ENCODE peak calls at places on chromosome 21, in ten cellular contexts. One of them, this sample, is unnamed.

GRCh38 chr21:35563885-35564451 is 496.4 kb downstream of the SETD4 start:
- DNase-seq in right lobe of liver: no peak
- DNase-seq in HFF-Myc: peak; percentile 54
- DNase-seq in GM06990: no peak
- DNase-seq in AG04449: peak; percentile 99
- DNase-seq in OCI-LY7: no peak
- DNase-seq in GM12865: no peak
- DNase-seq in spleen: no peak
- DNase-seq in PC-3: no peak
- DNase-seq in HCT116: no peak
- DNase-seq in this sample: no peak

GRCh38 chr21:41593051-41593783 is 85.3 kb upstream of the TMPRSS2 start:
- DNase-seq in right lobe of liver: no peak
- DNase-seq in HFF-Myc: no peak
- DNase-seq in GM06990: no peak
- DNase-seq in AG04449: no peak
- DNase-seq in OCI-LY7: no peak
- DNase-seq in GM12865: no peak
- DNase-seq in spleen: no peak
- DNase-seq in PC-3: no peak
- DNase-seq in HCT116: no peak
- DNase-seq in this sample: no peak

GRCh38 chr21:34881894-34882371 is 167.2 kb downstream of the RUNX1 start:
- DNase-seq in right lobe of liver: no peak
- DNase-seq in HFF-Myc: no peak
- DNase-seq in GM06990: no peak
- DNase-seq in AG04449: peak; percentile 75
- DNase-seq in OCI-LY7: no peak
- DNase-seq in GM12865: no peak
- DNase-seq in spleen: no peak
- DNase-seq in PC-3: peak; percentile 96
- DNase-seq in HCT116: no peak
- DNase-seq in this sample: no peak

GRCh38 chr21:29586696-29587095 is 288.0 kb downstream of the BACH1 start:
- DNase-seq in right lobe of liver: no peak
- DNase-seq in HFF-Myc: no peak
- DNase-seq in GM06990: no peak
- DNase-seq in AG04449: peak; percentile 26
- DNase-seq in OCI-LY7: no peak
- DNase-seq in GM12865: no peak
- DNase-seq in spleen: no peak
- DNase-seq in PC-3: no peak
- DNase-seq in HCT116: no peak
- DNase-seq in this sample: no peak

GRCh38 chr21:35414511-35415139 is 365.5 kb upstream of the RUNX1 start:
- DNase-seq in right lobe of liver: no peak
- DNase-seq in HFF-Myc: no peak
- DNase-seq in GM06990: no peak
- DNase-seq in AG04449: no peak
- DNase-seq in OCI-LY7: no peak
- DNase-seq in GM12865: no peak
- DNase-seq in spleen: no peak
- DNase-seq in PC-3: no peak
- DNase-seq in HCT116: no peak
- DNase-seq in this sample: no peak

GRCh38 chr21:39660191-39660590 is 47.5 kb downstream of the B3GALT5 start:
- DNase-seq in right lobe of liver: no peak
- DNase-seq in HFF-Myc: peak; percentile 45
- DNase-seq in GM06990: no peak
- DNase-seq in AG04449: no peak
- DNase-seq in OCI-LY7: no peak
- DNase-seq in GM12865: no peak
- DNase-seq in spleen: no peak
- DNase-seq in PC-3: peak; percentile 25
- DNase-seq in HCT116: no peak
- DNase-seq in this sample: no peak

GRCh38 chr21:29613021-29613420 is 314.3 kb downstream of the BACH1 start:
- DNase-seq in right lobe of liver: no peak
- DNase-seq in HFF-Myc: no peak
- DNase-seq in GM06990: no peak
- DNase-seq in AG04449: no peak
- DNase-seq in OCI-LY7: no peak
- DNase-seq in GM12865: no peak
- DNase-seq in spleen: no peak
- DNase-seq in PC-3: no peak
- DNase-seq in HCT116: no peak
- DNase-seq in this sample: no peak

GRCh38 chr21:34598931-34599400 is 15.9 kb downstream of the RCAN1 start:
- DNase-seq in right lobe of liver: no peak
- DNase-seq in HFF-Myc: no peak
- DNase-seq in GM06990: no peak
- DNase-seq in AG04449: no peak
- DNase-seq in OCI-LY7: no peak
- DNase-seq in GM12865: no peak
- DNase-seq in spleen: no peak
- DNase-seq in PC-3: peak; percentile 93
- DNase-seq in HCT116: peak; percentile 63
- DNase-seq in this sample: no peak

GRCh38 chr21:34878501-34878900 is 170.6 kb downstream of the RUNX1 start:
- DNase-seq in right lobe of liver: no peak
- DNase-seq in HFF-Myc: no peak
- DNase-seq in GM06990: no peak
- DNase-seq in AG04449: no peak
- DNase-seq in OCI-LY7: no peak
- DNase-seq in GM12865: no peak
- DNase-seq in spleen: no peak
- DNase-seq in PC-3: peak; percentile 96
- DNase-seq in HCT116: no peak
- DNase-seq in this sample: no peak

GRCh38 chr21:21165063-21165645 is 166.9 kb downstream of the NCAM2 start:
- DNase-seq in right lobe of liver: no peak
- DNase-seq in HFF-Myc: peak; percentile 59
- DNase-seq in GM06990: no peak
- DNase-seq in AG04449: peak; percentile 92
- DNase-seq in OCI-LY7: no peak
- DNase-seq in GM12865: no peak
- DNase-seq in spleen: no peak
- DNase-seq in PC-3: no peak
- DNase-seq in HCT116: no peak
- DNase-seq in this sample: no peak

GRCh38 chr21:14095021-14095420 is 115.7 kb downstream of the LIPI start:
- DNase-seq in right lobe of liver: no peak
- DNase-seq in HFF-Myc: no peak
- DNase-seq in GM06990: no peak
- DNase-seq in AG04449: no peak
- DNase-seq in OCI-LY7: no peak
- DNase-seq in GM12865: no peak
- DNase-seq in spleen: no peak
- DNase-seq in PC-3: no peak
- DNase-seq in HCT116: no peak
- DNase-seq in this sample: no peak

GRCh38 chr21:29372063-29372802 is 73.5 kb downstream of the BACH1 start:
- DNase-seq in right lobe of liver: no peak
- DNase-seq in HFF-Myc: peak; percentile 81
- DNase-seq in GM06990: peak; percentile 44
- DNase-seq in AG04449: no peak
- DNase-seq in OCI-LY7: peak; percentile 84
- DNase-seq in GM12865: peak; percentile 88
- DNase-seq in spleen: peak; percentile 74
- DNase-seq in PC-3: peak; percentile 87
- DNase-seq in HCT116: peak; percentile 67
- DNase-seq in this sample: peak; percentile 50

GRCh38 chr21:14527690-14528652 is 18.1 kb downstream of the SAMSN1 start:
- DNase-seq in right lobe of liver: no peak
- DNase-seq in HFF-Myc: no peak
- DNase-seq in GM06990: no peak
- DNase-seq in AG04449: no peak
- DNase-seq in OCI-LY7: no peak
- DNase-seq in GM12865: no peak
- DNase-seq in spleen: no peak
- DNase-seq in PC-3: no peak
- DNase-seq in HCT116: no peak
- DNase-seq in this sample: no peak

GRCh38 chr21:32321480-32321879 is 22.8 kb downstream of the MRAP start:
- DNase-seq in right lobe of liver: no peak
- DNase-seq in HFF-Myc: no peak
- DNase-seq in GM06990: no peak
- DNase-seq in AG04449: no peak
- DNase-seq in OCI-LY7: no peak
- DNase-seq in GM12865: no peak
- DNase-seq in spleen: no peak
- DNase-seq in PC-3: no peak
- DNase-seq in HCT116: no peak
- DNase-seq in this sample: no peak

DNA sequence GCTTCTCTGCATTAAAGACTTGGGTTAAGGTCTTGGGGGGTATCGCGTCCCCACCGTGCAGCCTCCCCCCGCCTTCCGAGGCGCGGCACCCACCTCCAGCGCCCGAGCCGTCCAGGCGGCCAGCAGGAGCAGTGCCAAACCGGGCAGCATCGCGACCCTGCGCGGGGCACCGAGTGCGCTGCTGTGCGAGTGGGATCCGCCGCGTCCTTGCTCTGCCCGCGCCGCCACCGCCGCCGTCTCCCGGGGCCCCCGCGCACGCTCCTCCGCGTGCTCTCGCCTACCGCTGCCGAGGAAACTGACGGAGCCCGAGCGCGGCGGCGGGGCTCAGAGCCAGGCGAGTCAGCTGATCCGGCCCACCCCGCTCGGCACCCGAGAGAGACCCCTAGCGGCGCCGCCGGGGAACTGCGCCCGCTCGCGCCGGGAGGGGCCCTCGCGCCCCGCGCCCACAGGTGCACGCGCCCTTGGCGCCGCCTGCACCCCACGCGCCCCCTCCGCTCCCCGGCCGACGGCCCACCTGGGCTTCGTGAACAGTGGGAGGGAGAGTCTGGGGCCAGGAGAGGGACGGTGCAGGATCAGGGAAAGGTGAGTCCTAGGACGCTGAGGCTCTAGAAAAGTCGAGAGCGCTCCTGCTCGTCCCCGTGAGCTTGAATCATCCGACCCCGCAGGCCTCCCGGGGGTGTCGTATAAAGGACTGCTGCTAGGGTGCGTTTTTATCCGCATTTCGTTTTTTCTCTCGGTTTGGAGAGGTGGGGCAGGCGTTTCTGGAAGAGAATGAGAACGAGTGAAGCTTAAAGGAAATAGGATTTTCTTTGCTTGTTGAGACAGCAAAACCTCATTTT is at the start of gene APP:
- DNase-seq in right lobe of liver: peak; percentile 90
- DNase-seq in HFF-Myc: no peak
- DNase-seq in GM06990: peak; percentile 78
- DNase-seq in AG04449: no peak
- DNase-seq in OCI-LY7: no peak
- DNase-seq in GM12865: peak; percentile 89
- DNase-seq in spleen: peak; percentile 98
- DNase-seq in PC-3: peak; percentile 83
- DNase-seq in HCT116: peak; percentile 19
- DNase-seq in this sample: no peak
- H3K4me3 ChIP-seq in right lobe of liver: peak within 1 kb of the TSS; percentile 90
- H3K4me3 ChIP-seq in HFF-Myc: peak within 1 kb of the TSS; percentile 96
- H3K4me3 ChIP-seq in GM06990: no peak within 1 kb of the TSS
- H3K4me3 ChIP-seq in AG04449: peak within 1 kb of the TSS; percentile 87
- H3K4me3 ChIP-seq in OCI-LY7: no peak within 1 kb of the TSS
- H3K4me3 ChIP-seq in GM12865: peak within 1 kb of the TSS; percentile 85
- H3K4me3 ChIP-seq in spleen: peak within 1 kb of the TSS; percentile 95
- H3K4me3 ChIP-seq in PC-3: peak within 1 kb of the TSS; percentile 82
- H3K4me3 ChIP-seq in HCT116: peak within 1 kb of the TSS; percentile 89
- H3K4me3 ChIP-seq in this sample: peak within 1 kb of the TSS; percentile 81

GRCh38 chr21:38495242-38495641 is 3.0 kb downstream of the ERG start:
- DNase-seq in right lobe of liver: no peak
- DNase-seq in HFF-Myc: no peak
- DNase-seq in GM06990: no peak
- DNase-seq in AG04449: no peak
- DNase-seq in OCI-LY7: no peak
- DNase-seq in GM12865: no peak
- DNase-seq in spleen: no peak
- DNase-seq in PC-3: no peak
- DNase-seq in HCT116: no peak
- DNase-seq in this sample: no peak
- H3K4me3 ChIP-seq in right lobe of liver: peak overlapping the region; percentile 11
- H3K4me3 ChIP-seq in HFF-Myc: no peak overlapping the region
- H3K4me3 ChIP-seq in GM06990: no peak overlapping the region
- H3K4me3 ChIP-seq in AG04449: no peak overlapping the region
- H3K4me3 ChIP-seq in OCI-LY7: no peak overlapping the region
- H3K4me3 ChIP-seq in GM12865: no peak overlapping the region
- H3K4me3 ChIP-seq in spleen: peak overlapping the region; percentile 49
- H3K4me3 ChIP-seq in PC-3: no peak overlapping the region
- H3K4me3 ChIP-seq in HCT116: no peak overlapping the region
- H3K4me3 ChIP-seq in this sample: no peak overlapping the region

GRCh38 chr21:44914176-44914874 is 6.4 kb downstream of the ITGB2 start:
- DNase-seq in right lobe of liver: peak; percentile 83
- DNase-seq in HFF-Myc: no peak
- DNase-seq in GM06990: peak; percentile 52
- DNase-seq in AG04449: no peak
- DNase-seq in OCI-LY7: peak; percentile 69
- DNase-seq in GM12865: peak; percentile 80
- DNase-seq in spleen: peak; percentile 96
- DNase-seq in PC-3: no peak
- DNase-seq in HCT116: no peak
- DNase-seq in this sample: no peak
- H3K4me3 ChIP-seq in right lobe of liver: no peak overlapping the region
- H3K4me3 ChIP-seq in HFF-Myc: no peak overlapping the region
- H3K4me3 ChIP-seq in GM06990: peak overlapping the region; percentile 24
- H3K4me3 ChIP-seq in AG04449: no peak overlapping the region
- H3K4me3 ChIP-seq in OCI-LY7: peak overlapping the region; percentile 37
- H3K4me3 ChIP-seq in GM12865: peak overlapping the region; percentile 39
- H3K4me3 ChIP-seq in spleen: peak overlapping the region; percentile 11
- H3K4me3 ChIP-seq in PC-3: no peak overlapping the region
- H3K4me3 ChIP-seq in HCT116: no peak overlapping the region
- H3K4me3 ChIP-seq in this sample: no peak overlapping the region

DNA sequence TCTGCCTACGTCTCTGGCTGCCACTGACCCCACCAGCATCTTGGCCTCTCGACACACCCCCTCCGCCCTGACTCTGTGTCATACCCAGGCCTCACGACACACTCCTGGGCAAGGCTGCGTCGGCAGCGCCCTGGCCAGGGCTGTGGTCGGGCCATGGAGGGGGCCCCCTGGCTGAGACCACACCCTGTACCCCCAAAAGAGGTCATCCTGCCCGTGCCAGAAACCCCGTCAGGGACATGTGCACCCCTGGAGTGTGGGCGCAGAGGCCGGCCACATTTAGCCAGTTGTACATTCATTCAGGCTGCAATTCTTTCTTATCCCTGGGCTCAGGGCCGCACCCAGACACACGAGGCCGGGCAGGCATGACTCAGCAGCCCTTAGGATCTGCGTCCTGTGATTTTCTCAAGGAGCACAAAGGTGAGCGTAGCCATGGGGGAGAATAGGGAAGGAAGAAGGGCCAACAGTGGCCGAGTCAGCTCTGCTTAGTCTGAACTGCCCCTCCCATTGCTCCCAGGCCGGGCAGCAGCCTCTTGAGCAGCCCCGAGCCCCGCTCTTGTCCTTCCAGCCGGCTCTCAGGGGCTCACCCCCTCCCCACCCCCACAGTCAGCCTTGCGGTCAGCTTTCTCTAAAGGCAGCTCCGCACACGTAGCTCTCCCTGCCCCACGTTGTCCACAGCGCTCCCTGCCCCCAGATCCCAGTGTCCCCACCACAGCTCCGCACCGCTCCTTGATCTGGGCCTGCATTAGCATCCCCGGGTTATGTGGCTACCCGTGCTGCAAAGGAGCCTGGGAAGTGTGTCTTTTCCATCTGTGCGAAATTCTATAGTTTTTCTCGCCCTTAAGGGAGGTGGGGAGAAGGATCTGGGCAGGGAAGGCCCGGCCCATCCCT is 7.9 kb downstream of the CSTB start:
- DNase-seq in right lobe of liver: no peak
- DNase-seq in HFF-Myc: peak; percentile 43
- DNase-seq in GM06990: no peak
- DNase-seq in AG04449: no peak
- DNase-seq in OCI-LY7: no peak
- DNase-seq in GM12865: no peak
- DNase-seq in spleen: no peak
- DNase-seq in PC-3: peak; percentile 96
- DNase-seq in HCT116: peak; percentile 39
- DNase-seq in this sample: no peak
- H3K4me3 ChIP-seq in right lobe of liver: no peak overlapping the region
- H3K4me3 ChIP-seq in HFF-Myc: no peak overlapping the region
- H3K4me3 ChIP-seq in GM06990: no peak overlapping the region
- H3K4me3 ChIP-seq in AG04449: no peak overlapping the region
- H3K4me3 ChIP-seq in OCI-LY7: no peak overlapping the region
- H3K4me3 ChIP-seq in GM12865: no peak overlapping the region
- H3K4me3 ChIP-seq in spleen: no peak overlapping the region
- H3K4me3 ChIP-seq in PC-3: no peak overlapping the region
- H3K4me3 ChIP-seq in HCT116: peak overlapping the region; percentile 23
- H3K4me3 ChIP-seq in this sample: no peak overlapping the region